ENCODE peak calls at places on chromosomes 7 and 10, in seven cellular contexts. C, W, P, E, T, I and N are unnamed samples.

GRCh38 chr10:60288291-60288690 is 101.4 kb downstream of the ANK3 start:
- DNase-seq in W (no peak), P (no peak), E (no peak), T (no peak), I (no peak), C (no peak), N (no peak)

GRCh38 chr10:31929986-31930675 is 1.5 kb upstream of the ARHGAP12 start:
- DNase-seq in P (no peak), T (no peak), C (no peak), I (no peak), E (peak; percentile 21), W (no peak), N (peak; percentile 30)

GRCh38 chr7:122298131-122298530 is 6.4 kb downstream of the FEZF1 start:
- DNase-seq in I (no peak), C (no peak), E (no peak), W (no peak), P (no peak), T (no peak), N (no peak)

GRCh38 chr7:78702770-78703169 is 750.7 kb downstream of the MAGI2 start:
- DNase-seq in P (no peak), E (no peak), C (peak; percentile 73), W (no peak), I (no peak), T (no peak), N (no peak)

GRCh38 chr7:23168111-23168885 is 13.6 kb upstream of the NUP42 start:
- DNase-seq in E (no peak), C (no peak), W (no peak), I (no peak), T (no peak), P (no peak), N (no peak)

GRCh38 chr10:70265032-70265689 is 18.6 kb downstream of the NPFFR1 start:
- DNase-seq in T (no peak), P (peak; percentile 67), C (no peak), W (no peak), E (peak; percentile 41), I (peak; percentile 91), N (no peak)

GRCh38 chr10:12849351-12850181 is 151.9 kb downstream of the CCDC3 start:
- DNase-seq in P (no peak), I (no peak), E (no peak), T (peak; percentile 55), W (no peak), C (no peak), N (peak; percentile 11)

GRCh38 chr7:94087664-94088352 is 83.7 kb upstream of the BET1 start:
- DNase-seq in P (peak; percentile 57), E (peak; percentile 48), T (no peak), C (peak; percentile 52), W (peak; percentile 51), I (peak; percentile 86), N (peak; percentile 32)

DNA sequence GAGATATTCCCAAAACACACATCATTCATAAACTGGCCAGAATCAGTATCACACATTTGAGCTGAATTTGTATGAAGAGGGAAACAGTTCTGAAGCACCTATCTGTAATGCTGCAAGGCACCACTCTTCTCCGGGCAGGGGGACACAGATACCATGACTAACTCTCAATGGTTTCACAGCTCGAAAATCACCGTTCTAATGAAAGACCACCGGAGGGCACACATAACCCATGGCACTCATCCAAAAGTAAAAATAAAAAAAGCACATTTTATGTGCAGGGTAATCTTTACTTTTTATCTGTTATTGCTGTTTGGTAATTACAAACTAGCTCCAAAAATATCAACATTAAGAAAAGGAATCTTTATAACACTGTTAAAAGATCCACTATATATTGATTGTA is 137.5 kb downstream of the PARD3 start:
- DNase-seq in P (no peak), C (no peak), I (peak; percentile 46), T (no peak), W (no peak), E (no peak), N (no peak)
- TF ChIP-seq CTCF in P (no peak), C (peak; percentile 1), I (peak; percentile 57), T (no peak), W (no peak), E (no peak), N (no peak)

GRCh38 chr10:92848441-92849233 is at the start of gene EXOC6:
- DNase-seq in I (peak; percentile 85), P (peak; percentile 82), C (peak; percentile 34), T (peak; percentile 69), W (peak; percentile 84), E (peak; percentile 87), N (peak; percentile 87)
- H3K27me3 ChIP-seq in I (peaks cover 51% of the 10 kb centered on the region), P (no peaks in the 10 kb centered on the region), C (no peaks in the 10 kb centered on the region), T (no peaks in the 10 kb centered on the region), W (no peaks in the 10 kb centered on the region), E (no peaks in the 10 kb centered on the region), N (no peaks in the 10 kb centered on the region)

DNA sequence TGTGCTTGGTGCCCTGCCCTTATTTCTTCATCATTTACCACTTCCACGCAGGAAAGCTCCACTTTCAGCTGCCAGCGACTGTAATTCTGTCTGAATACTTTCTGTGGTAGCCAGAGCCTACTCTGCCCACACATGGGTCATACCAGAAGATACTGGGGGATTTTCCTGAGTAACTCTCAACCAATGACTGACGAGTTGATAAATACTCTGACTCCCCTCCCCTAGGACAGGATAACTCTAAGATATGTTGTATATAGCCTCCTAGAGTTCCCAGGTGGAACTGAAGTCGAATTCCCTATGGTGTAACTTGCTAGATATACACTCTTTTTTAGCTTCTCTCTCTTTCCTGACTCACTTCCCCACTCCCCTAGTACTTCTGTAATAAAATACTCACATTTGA is 29.8 kb downstream of the SEM1 start:
- DNase-seq in I (peak; percentile 69), P (no peak), C (no peak), E (no peak), T (no peak), W (no peak), N (no peak)
- TF ChIP-seq CTCF in I (peak; percentile 23), P (no peak), C (no peak), E (no peak), T (no peak), W (no peak), N (no peak)

GRCh38 chr7:27189560-27190283 is 4.7 kb upstream of the HOXA11 start:
- DNase-seq in T (no peak), W (no peak), I (no peak), C (no peak), P (no peak), E (peak; percentile 9), N (no peak)
- H3K27me3 ChIP-seq in T (peaks cover 78% of the 10 kb centered on the region), W (peaks cover 100% of the 10 kb centered on the region), I (peaks cover 100% of the 10 kb centered on the region), C (peaks cover 29% of the 10 kb centered on the region), P (peaks cover 43% of the 10 kb centered on the region), E (peaks cover 97% of the 10 kb centered on the region), N (peaks cover 5% of the 10 kb centered on the region)

GRCh38 chr10:125734823-125735222 is 15.3 kb downstream of the EDRF1 start:
- DNase-seq in E (no peak), T (no peak), P (no peak), I (peak; percentile 25), W (no peak), C (no peak), N (no peak)
- TF ChIP-seq CTCF in E (no peak), T (no peak), P (no peak), I (no peak), W (no peak), C (no peak), N (no peak)

GRCh38 chr7:128916643-128916915 is 6.1 kb upstream of the KCP start:
- DNase-seq in C (no peak), E (no peak), I (no peak), T (no peak), P (no peak), W (no peak), N (no peak)
- H3K27me3 ChIP-seq in C (peaks cover 55% of the 10 kb centered on the region), E (no peaks in the 10 kb centered on the region), I (peaks cover 61% of the 10 kb centered on the region), T (peaks cover 13% of the 10 kb centered on the region), P (peaks cover 69% of the 10 kb centered on the region), W (peaks cover 52% of the 10 kb centered on the region), N (peaks cover 14% of the 10 kb centered on the region)

DNA sequence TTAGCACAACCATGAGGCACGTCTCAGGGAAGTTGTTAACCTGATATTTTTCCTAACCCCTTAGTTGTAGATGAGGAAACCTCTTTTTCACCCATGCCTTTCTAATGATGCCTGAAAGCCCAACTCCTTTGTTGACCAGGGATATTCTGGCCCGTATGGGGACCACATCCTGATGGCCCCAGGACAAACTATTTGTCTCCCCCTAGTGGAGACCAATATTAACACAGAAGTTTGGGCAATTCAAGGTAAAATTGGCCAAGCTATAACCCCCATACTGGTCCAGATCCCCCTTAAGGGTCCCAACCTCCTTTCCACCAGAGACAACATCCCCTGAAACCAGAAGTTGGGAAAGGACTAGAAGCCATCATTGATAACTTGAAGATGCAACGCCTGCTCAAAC is 893.3 kb downstream of the SORCS1 start:
- DNase-seq in P (no peak), I (no peak), E (no peak), T (no peak), W (no peak), C (no peak), N (no peak)
- TF ChIP-seq CTCF in P (no peak), I (peak; percentile 23), E (peak; percentile 17), T (no peak), W (no peak), C (peak; percentile 26), N (no peak)

DNA sequence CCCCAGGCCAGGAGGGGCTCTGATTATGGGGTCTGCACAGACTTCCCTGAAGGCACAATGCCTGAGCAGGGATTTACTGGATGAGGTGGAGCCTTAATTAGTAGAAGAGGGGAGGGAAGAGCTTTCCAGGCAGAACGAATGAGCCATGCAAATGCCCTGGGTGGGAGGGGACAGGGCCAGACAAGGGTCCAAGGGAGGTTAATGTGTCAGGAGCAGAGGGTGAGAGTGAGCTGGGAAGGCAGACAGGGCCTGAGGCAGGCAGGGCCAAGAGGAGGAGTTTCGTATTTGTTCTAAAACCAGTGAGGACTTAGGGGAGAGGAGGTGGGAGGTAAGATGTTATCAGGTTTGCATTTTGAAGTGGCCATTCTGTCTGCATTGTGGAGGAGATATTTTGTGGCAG is 65.3 kb downstream of the NPY start:
- DNase-seq in T (no peak), C (no peak), E (no peak), W (no peak), I (no peak), P (no peak), N (no peak)
- H3K27me3 ChIP-seq in T (no peaks in the 10 kb centered on the region), C (no peaks in the 10 kb centered on the region), E (no peaks in the 10 kb centered on the region), W (no peaks in the 10 kb centered on the region), I (no peaks in the 10 kb centered on the region), P (peaks cover 2% of the 10 kb centered on the region), N (no peaks in the 10 kb centered on the region)

GRCh38 chr10:73911553-73912004 is 647 bp downstream of the PLAU start:
- DNase-seq in T (no peak), P (no peak), E (no peak), C (no peak), W (no peak), I (no peak), N (peak; percentile 45)

GRCh38 chr10:73908853-73909611 is 1.9 kb upstream of the PLAU start:
- DNase-seq in I (no peak), E (no peak), W (peak; percentile 69), C (peak; percentile 97), P (peak; percentile 74), T (peak; percentile 76), N (peak; percentile 40)

GRCh38 chr10:73909716-73910115 is 1.2 kb upstream of the PLAU start:
- DNase-seq in E (no peak), T (no peak), W (no peak), P (no peak), I (no peak), C (no peak), N (no peak)

GRCh38 chr10:73910764-73911552 is at the start of gene PLAU:
- DNase-seq in C (no peak), P (peak; percentile 69), W (peak; percentile 61), E (peak; percentile 43), I (peak; percentile 82), T (no peak), N (peak; percentile 70)

GRCh38 chr10:73910401-73910763 is 550 bp upstream of the PLAU start:
- DNase-seq in T (no peak), W (no peak), C (no peak), E (peak; percentile 36), P (peak; percentile 47), I (no peak), N (peak; percentile 31)
- TF ChIP-seq CTCF in T (no peak), W (peak; percentile 7), C (no peak), E (peak; percentile 18), P (peak; percentile 24), I (peak; percentile 12), N (no peak)